ENCODE peak calls at places on chromosome 11, in eight cellular contexts. F is tibial nerve; K is brain microvascular endothelial cell; I is choroid plexus epithelial cell; C is Peyer's patch; N is CD8-positive, alpha-beta memory T cell; R is body of pancreas; U is fibroblast of the aortic adventitia. D is an unnamed sample.

GRCh38 chr11:33017478-33017877 is 1.8 kb downstream of the DEPDC7 start:
- DNase-seq in C (no peak), F (no peak), N (no peak), R (no peak), I (no peak), K (no peak), U (no peak), D (no peak)

GRCh38 chr11:10317776-10318526 is 13.1 kb downstream of the ADM start:
- DNase-seq in R (no peak), N (no peak), I (no peak), C (no peak), U (no peak), K (no peak), F (no peak), D (no peak)

GRCh38 chr11:83836883-83837654 is 550.9 kb upstream of the CCDC90B start:
- DNase-seq in N (no peak), K (peak), C (no peak), F (peak), I (peak), R (peak), U (peak), D (no peak)

GRCh38 chr11:78192911-78193341 is 4.2 kb downstream of the USP35 start:
- DNase-seq in U (peak), R (no peak), I (no peak), F (no peak), N (no peak), C (no peak), K (no peak), D (no peak)

GRCh38 chr11:9681583-9682372 is 17.9 kb downstream of the SWAP70 start:
- DNase-seq in R (no peak), I (no peak), N (no peak), C (no peak), F (no peak), K (no peak), U (no peak), D (no peak)

GRCh38 chr11:7671807-7672206 is 1.5 kb downstream of the CYB5R2 start:
- DNase-seq in F (no peak), N (no peak), I (no peak), C (no peak), U (no peak), K (no peak), R (no peak), D (no peak)

GRCh38 chr11:45025716-45026492 is 75.2 kb upstream of the TP53I11 start:
- DNase-seq in U (no peak), K (no peak), N (peak), R (peak), C (peak), I (peak), F (peak), D (peak)

GRCh38 chr11:2202071-2202899 is 30.7 kb upstream of the TH start:
- DNase-seq in K (no peak), I (no peak), U (no peak), F (no peak), R (peak), C (no peak), N (no peak), D (peak)

GRCh38 chr11:27358306-27358705 is 4.7 kb downstream of the CCDC34 start:
- DNase-seq in I (peak), C (no peak), U (peak), F (no peak), R (no peak), N (no peak), K (no peak), D (no peak)

GRCh38 chr11:33525789-33526188 is 174.8 kb downstream of the C11orf91 start:
- DNase-seq in R (no peak), F (no peak), U (no peak), N (no peak), K (no peak), I (no peak), C (no peak), D (no peak)

GRCh38 chr11:86148339-86148738 is 79.5 kb upstream of the PICALM start:
- DNase-seq in I (no peak), F (no peak), R (no peak), U (no peak), K (no peak), N (no peak), C (no peak), D (no peak)
- H3K4me3 ChIP-seq in I (no peak), F (no peak), R (no peak), U (no peak), K (no peak), N (no peak), C (no peak), D (no peak)

DNA sequence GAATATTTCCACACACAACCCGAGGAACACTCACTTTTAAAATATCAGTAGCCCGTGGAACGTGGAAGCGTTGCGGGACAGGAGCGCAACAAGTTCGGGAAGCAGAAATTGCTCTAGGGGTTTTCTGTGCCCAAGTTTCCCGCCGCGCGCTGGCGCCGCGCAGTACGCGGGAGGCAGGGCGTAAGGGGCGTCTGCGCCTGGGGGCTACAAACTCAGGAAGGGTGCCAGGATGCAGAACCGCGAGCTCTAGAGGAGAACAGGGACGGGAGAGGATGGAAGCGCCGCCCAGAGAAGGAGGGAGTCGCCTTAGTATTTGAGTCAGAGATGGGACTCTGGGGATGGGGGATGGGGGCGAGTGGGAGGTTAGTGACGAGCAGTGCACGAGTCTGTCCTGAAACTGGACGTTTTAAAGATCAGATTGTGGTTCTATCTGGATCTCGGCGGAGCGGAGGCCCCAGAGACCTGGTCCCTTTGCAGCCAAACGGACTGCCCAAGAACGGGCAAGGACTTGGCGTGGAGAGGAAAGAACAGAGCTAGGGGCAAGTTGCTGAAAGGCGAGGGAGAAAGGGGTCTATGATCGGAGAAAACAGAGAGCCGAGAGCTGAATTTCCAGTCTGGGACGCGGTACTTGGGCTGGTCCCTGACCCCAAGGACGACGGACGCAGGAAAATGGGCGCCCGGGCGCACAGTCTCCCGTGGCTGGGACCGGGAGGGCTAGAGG is 4.7 kb downstream of the BSX start:
- DNase-seq in N (no peak), R (no peak), K (no peak), C (no peak), I (no peak), U (no peak), F (no peak), D (no peak)
- H3K4me3 ChIP-seq in N (no peak), R (no peak), K (no peak), C (no peak), I (no peak), U (no peak), F (no peak), D (peak)

GRCh38 chr11:94653561-94653960 is 86.4 kb downstream of the PIWIL4 start:
- DNase-seq in U (no peak), N (no peak), C (no peak), R (no peak), K (no peak), F (no peak), I (no peak), D (no peak)
- H3K4me3 ChIP-seq in U (no peak), N (no peak), C (no peak), R (no peak), K (no peak), F (no peak), I (no peak), D (no peak)

GRCh38 chr11:98793276-98793675 is 227.5 kb upstream of the CNTN5 start:
- DNase-seq in U (no peak), C (no peak), K (no peak), R (no peak), F (no peak), I (no peak), N (no peak), D (no peak)
- H3K4me3 ChIP-seq in U (no peak), C (no peak), K (no peak), R (no peak), F (no peak), I (no peak), N (no peak), D (no peak)

GRCh38 chr11:20066783-20067156 is 93.5 kb downstream of the DBX1 start:
- DNase-seq in I (no peak), F (no peak), U (no peak), N (no peak), K (no peak), C (no peak), R (no peak), D (no peak)

GRCh38 chr11:20068691-20069090 is 91.6 kb downstream of the DBX1 start:
- DNase-seq in I (no peak), C (no peak), R (no peak), N (no peak), K (no peak), U (no peak), F (no peak), D (no peak)

GRCh38 chr11:20065040-20065805 is 95.1 kb downstream of the DBX1 start:
- DNase-seq in U (no peak), R (no peak), N (no peak), C (no peak), K (no peak), F (no peak), I (no peak), D (no peak)

GRCh38 chr11:20067665-20068064 is 92.6 kb downstream of the DBX1 start:
- DNase-seq in R (no peak), F (no peak), U (no peak), I (no peak), C (no peak), N (no peak), K (no peak), D (no peak)

GRCh38 chr11:20066013-20066782 is 94.1 kb downstream of the DBX1 start:
- DNase-seq in U (no peak), C (no peak), I (no peak), R (no peak), N (no peak), K (no peak), F (no peak), D (no peak)
- H3K4me3 ChIP-seq in U (no peak), C (no peak), I (no peak), R (no peak), N (no peak), K (no peak), F (no peak), D (no peak)

GRCh38 chr11:47991266-47991830 is 11.0 kb downstream of the PTPRJ start:
- DNase-seq in K (no peak), F (no peak), U (no peak), N (no peak), I (no peak), C (no peak), R (peak), D (peak)
- H3K4me3 ChIP-seq in K (no peak), F (no peak), U (no peak), N (peak), I (no peak), C (no peak), R (no peak), D (peak)